ENCODE peak calls at places on chromosomes 4 and X, in four cellular contexts. One of them, this sample, is unnamed.

GRCh38 chr4:15920723-15921591 is 17.6 kb downstream of the FGFBP1 start:
- DNase-seq in endothelial cell of umbilical vein: peak; percentile 89
- DNase-seq in HepG2: no peak
- DNase-seq in K562: no peak
- DNase-seq in this sample: peak; percentile 89

GRCh38 chr4:185721190-185721948 is 90.6 kb downstream of the SORBS2 start:
- DNase-seq in endothelial cell of umbilical vein: no peak
- DNase-seq in HepG2: peak; percentile 68
- DNase-seq in K562: no peak
- DNase-seq in this sample: no peak

GRCh38 chr4:3409571-3410091 is 32.1 kb upstream of the HGFAC start:
- DNase-seq in HepG2: no peak
- DNase-seq in endothelial cell of umbilical vein: no peak
- DNase-seq in K562: no peak
- DNase-seq in this sample: no peak

GRCh38 chr4:185270885-185271284 is 61.5 kb downstream of the SNX25 start:
- DNase-seq in HepG2: no peak
- DNase-seq in K562: no peak
- DNase-seq in endothelial cell of umbilical vein: no peak
- DNase-seq in this sample: no peak

GRCh38 chr4:121728066-121728465 is 31.3 kb upstream of the ANXA5 start:
- DNase-seq in K562: no peak
- DNase-seq in HepG2: peak; percentile 7
- DNase-seq in endothelial cell of umbilical vein: no peak
- DNase-seq in this sample: no peak

GRCh38 chr4:145887241-145887964 is 51.2 kb downstream of the ZNF827 start:
- DNase-seq in HepG2: no peak
- DNase-seq in K562: no peak
- DNase-seq in endothelial cell of umbilical vein: peak; percentile 45
- DNase-seq in this sample: no peak

GRCh38 chrX:63784902-63785692 is at the start of gene ARHGEF9:
- DNase-seq in HepG2: no peak
- DNase-seq in K562: no peak
- DNase-seq in endothelial cell of umbilical vein: no peak
- DNase-seq in this sample: no peak

GRCh38 chrX:72272868-72273267 is 4.2 kb downstream of the RPS4X start:
- DNase-seq in HepG2: no peak
- DNase-seq in K562: no peak
- DNase-seq in endothelial cell of umbilical vein: no peak
- DNase-seq in this sample: no peak

GRCh38 chr4:105197777-105198176 is 51.1 kb downstream of the TET2 start:
- DNase-seq in endothelial cell of umbilical vein: no peak
- DNase-seq in HepG2: no peak
- DNase-seq in K562: no peak
- DNase-seq in this sample: no peak

GRCh38 chr4:53923921-53924320 is 140.5 kb downstream of the CHIC2 start:
- DNase-seq in HepG2: no peak
- DNase-seq in K562: no peak
- DNase-seq in endothelial cell of umbilical vein: no peak
- DNase-seq in this sample: no peak

GRCh38 chrX:9662148-9662547 is 103.5 kb downstream of the GPR143 start:
- DNase-seq in HepG2: no peak
- DNase-seq in endothelial cell of umbilical vein: peak; percentile 64
- DNase-seq in K562: no peak
- DNase-seq in this sample: no peak

GRCh38 chrX:132092439-132093065 is 35.3 kb downstream of the FRMD7 start:
- DNase-seq in K562: peak; percentile 53
- DNase-seq in endothelial cell of umbilical vein: peak; percentile 68
- DNase-seq in HepG2: peak; percentile 55
- DNase-seq in this sample: peak; percentile 52

GRCh38 chrX:29478336-29479069 is 736.9 kb upstream of the MAGEB2 start:
- DNase-seq in endothelial cell of umbilical vein: peak; percentile 24
- DNase-seq in HepG2: peak; percentile 0
- DNase-seq in K562: peak; percentile 3
- DNase-seq in this sample: peak; percentile 36

GRCh38 chr4:183571350-183572076 is 66.7 kb downstream of the ING2 start:
- DNase-seq in endothelial cell of umbilical vein: no peak
- DNase-seq in K562: no peak
- DNase-seq in HepG2: peak; percentile 72
- DNase-seq in this sample: no peak

GRCh38 chr4:18722748-18723191 is 701.2 kb upstream of the LCORL start:
- DNase-seq in HepG2: no peak
- DNase-seq in endothelial cell of umbilical vein: no peak
- DNase-seq in K562: no peak
- DNase-seq in this sample: no peak

GRCh38 chrX:17846045-17846444 is 15.1 kb downstream of the RAI2 start:
- DNase-seq in K562: no peak
- DNase-seq in HepG2: no peak
- DNase-seq in endothelial cell of umbilical vein: no peak
- DNase-seq in this sample: no peak

GRCh38 chr4:71526626-71527406 is 188.0 kb downstream of the SLC4A4 start:
- DNase-seq in K562: no peak
- DNase-seq in endothelial cell of umbilical vein: no peak
- DNase-seq in HepG2: no peak
- DNase-seq in this sample: peak; percentile 2

GRCh38 chrX:109774706-109775105 is 41.6 kb upstream of the ACSL4 start:
- DNase-seq in HepG2: peak; percentile 79
- DNase-seq in K562: peak; percentile 46
- DNase-seq in endothelial cell of umbilical vein: no peak
- DNase-seq in this sample: no peak

GRCh38 chr4:2340272-2341061 is 78.0 kb downstream of the ZFYVE28 start:
- DNase-seq in HepG2: no peak
- DNase-seq in endothelial cell of umbilical vein: no peak
- DNase-seq in K562: no peak
- DNase-seq in this sample: no peak

GRCh38 chr4:31674313-31674947 is 954.3 kb downstream of the PCDH7 start:
- DNase-seq in HepG2: no peak
- DNase-seq in K562: no peak
- DNase-seq in endothelial cell of umbilical vein: peak; percentile 44
- DNase-seq in this sample: peak; percentile 23

GRCh38 chrX:47358387-47359065 is 11.9 kb upstream of the ZNF157 start:
- DNase-seq in K562: no peak
- DNase-seq in HepG2: no peak
- DNase-seq in endothelial cell of umbilical vein: peak; percentile 36
- DNase-seq in this sample: no peak

GRCh38 chr4:73376251-73376650 is 27.8 kb upstream of the ALB start:
- DNase-seq in K562: no peak
- DNase-seq in HepG2: no peak
- DNase-seq in endothelial cell of umbilical vein: no peak
- DNase-seq in this sample: no peak

GRCh38 chrX:110442631-110443030 is 84.0 kb downstream of the RTL9 start:
- DNase-seq in endothelial cell of umbilical vein: peak; percentile 1
- DNase-seq in HepG2: peak; percentile 54
- DNase-seq in K562: peak; percentile 35
- DNase-seq in this sample: no peak

GRCh38 chr4:104063341-104063740 is 343.6 kb upstream of the TACR3 start:
- DNase-seq in HepG2: no peak
- DNase-seq in endothelial cell of umbilical vein: no peak
- DNase-seq in K562: no peak
- DNase-seq in this sample: no peak

GRCh38 chr4:66575024-66575696 is 904.9 kb upstream of the EPHA5 start:
- DNase-seq in HepG2: peak; percentile 59
- DNase-seq in endothelial cell of umbilical vein: no peak
- DNase-seq in K562: no peak
- DNase-seq in this sample: no peak

GRCh38 chr4:1598641-1599481 is 85.3 kb downstream of the FAM53A start:
- DNase-seq in endothelial cell of umbilical vein: no peak
- DNase-seq in K562: no peak
- DNase-seq in HepG2: no peak
- DNase-seq in this sample: no peak

GRCh38 chrX:71930298-71930697 is 19.7 kb downstream of the NHSL2 start:
- DNase-seq in K562: no peak
- DNase-seq in endothelial cell of umbilical vein: no peak
- DNase-seq in HepG2: no peak
- DNase-seq in this sample: no peak

GRCh38 chr4:24856586-24856985 is 56.3 kb downstream of the CCDC149 start:
- DNase-seq in endothelial cell of umbilical vein: no peak
- DNase-seq in K562: no peak
- DNase-seq in HepG2: no peak
- DNase-seq in this sample: no peak

GRCh38 chr4:122536001-122536400 is 79.5 kb upstream of the IL2 start:
- DNase-seq in K562: no peak
- DNase-seq in endothelial cell of umbilical vein: no peak
- DNase-seq in HepG2: no peak
- DNase-seq in this sample: no peak

GRCh38 chrX:154804957-154805695 is at the start of gene MPP1:
- DNase-seq in K562: peak; percentile 87
- DNase-seq in HepG2: no peak
- DNase-seq in endothelial cell of umbilical vein: peak; percentile 81
- DNase-seq in this sample: peak; percentile 32

GRCh38 chr4:31949045-31949444 is 1228.9 kb downstream of the PCDH7 start:
- DNase-seq in endothelial cell of umbilical vein: no peak
- DNase-seq in K562: no peak
- DNase-seq in HepG2: no peak
- DNase-seq in this sample: no peak

GRCh38 chr4:109873791-109874514 is 26.0 kb downstream of the LRIT3 start:
- DNase-seq in endothelial cell of umbilical vein: no peak
- DNase-seq in HepG2: no peak
- DNase-seq in K562: no peak
- DNase-seq in this sample: peak; percentile 3

GRCh38 chrX:8867454-8867853 is 66.3 kb upstream of the FAM9A start:
- DNase-seq in K562: no peak
- DNase-seq in HepG2: no peak
- DNase-seq in endothelial cell of umbilical vein: no peak
- DNase-seq in this sample: no peak

GRCh38 chr4:158775091-158775651 is 6.3 kb downstream of the FNIP2 start:
- DNase-seq in HepG2: no peak
- DNase-seq in endothelial cell of umbilical vein: peak; percentile 94
- DNase-seq in K562: no peak
- DNase-seq in this sample: no peak

GRCh38 chr4:158776106-158776505 is 7.3 kb downstream of the FNIP2 start:
- DNase-seq in K562: no peak
- DNase-seq in HepG2: no peak
- DNase-seq in endothelial cell of umbilical vein: no peak
- DNase-seq in this sample: no peak

GRCh38 chr4:158777423-158777822 is 8.6 kb downstream of the FNIP2 start:
- DNase-seq in endothelial cell of umbilical vein: no peak
- DNase-seq in K562: no peak
- DNase-seq in HepG2: peak; percentile 45
- DNase-seq in this sample: no peak

GRCh38 chr4:158778712-158779111 is 9.9 kb downstream of the FNIP2 start:
- DNase-seq in HepG2: no peak
- DNase-seq in K562: no peak
- DNase-seq in endothelial cell of umbilical vein: no peak
- DNase-seq in this sample: no peak

GRCh38 chr4:158778065-158778711 is 9.4 kb downstream of the FNIP2 start:
- DNase-seq in endothelial cell of umbilical vein: no peak
- DNase-seq in HepG2: no peak
- DNase-seq in K562: no peak
- DNase-seq in this sample: no peak
- H3K79me2 ChIP-seq in endothelial cell of umbilical vein: peaks cover 30% of the 10 kb centered on the region
- H3K79me2 ChIP-seq in HepG2: peaks cover 89% of the 10 kb centered on the region
- H3K79me2 ChIP-seq in K562: peaks cover 47% of the 10 kb centered on the region
- H3K79me2 ChIP-seq in this sample: no peaks in the 10 kb centered on the region

GRCh38 chr4:142377345-142378091 is 468.6 kb downstream of the INPP4B start:
- DNase-seq in endothelial cell of umbilical vein: no peak
- DNase-seq in HepG2: no peak
- DNase-seq in K562: no peak
- DNase-seq in this sample: no peak

GRCh38 chr4:142378179-142378578 is 467.9 kb downstream of the INPP4B start:
- DNase-seq in K562: no peak
- DNase-seq in endothelial cell of umbilical vein: no peak
- DNase-seq in HepG2: no peak
- DNase-seq in this sample: no peak

GRCh38 chr4:142373610-142374009 is 472.5 kb downstream of the INPP4B start:
- DNase-seq in K562: no peak
- DNase-seq in HepG2: no peak
- DNase-seq in endothelial cell of umbilical vein: peak; percentile 60
- DNase-seq in this sample: no peak

GRCh38 chr4:142379277-142380051 is 466.6 kb downstream of the INPP4B start:
- DNase-seq in K562: no peak
- DNase-seq in endothelial cell of umbilical vein: peak; percentile 26
- DNase-seq in HepG2: no peak
- DNase-seq in this sample: peak; percentile 62

DNA sequence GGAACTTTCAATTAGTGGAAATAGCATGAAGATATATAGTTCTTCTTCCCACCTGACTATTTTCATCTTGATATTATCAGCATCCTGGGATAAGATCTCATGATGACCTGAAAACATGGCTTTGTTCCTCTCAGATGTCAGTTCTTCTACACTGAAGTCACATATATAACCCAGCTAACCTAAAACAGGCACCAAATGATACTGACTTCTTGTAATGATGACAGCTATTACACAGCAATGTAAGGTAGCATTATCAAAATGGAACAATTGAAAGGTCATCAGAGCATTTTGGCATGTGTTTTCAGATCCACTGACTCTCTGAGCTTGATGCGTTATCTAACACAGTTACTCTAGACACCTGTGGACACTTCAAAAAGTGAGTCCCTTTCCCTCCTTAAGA is 469.9 kb downstream of the INPP4B start:
- DNase-seq in endothelial cell of umbilical vein: no peak
- DNase-seq in HepG2: no peak
- DNase-seq in K562: no peak
- DNase-seq in this sample: no peak
- H3K4me1 ChIP-seq in endothelial cell of umbilical vein: peaks cover 13% of the 10 kb centered on the region
- H3K4me1 ChIP-seq in HepG2: no peaks in the 10 kb centered on the region
- H3K4me1 ChIP-seq in K562: no peaks in the 10 kb centered on the region
- H3K4me1 ChIP-seq in this sample: peaks cover 55% of the 10 kb centered on the region

GRCh38 chr4:83109480-83110221 is 4.9 kb downstream of the PLAC8 start:
- DNase-seq in endothelial cell of umbilical vein: peak; percentile 52
- DNase-seq in HepG2: no peak
- DNase-seq in K562: no peak
- DNase-seq in this sample: no peak
- TF ChIP-seq MAX in endothelial cell of umbilical vein: no peak
- TF ChIP-seq MAX in HepG2: no peak
- TF ChIP-seq MAX in K562: no peak
- TF ChIP-seq MAX in this sample: no peak

DNA sequence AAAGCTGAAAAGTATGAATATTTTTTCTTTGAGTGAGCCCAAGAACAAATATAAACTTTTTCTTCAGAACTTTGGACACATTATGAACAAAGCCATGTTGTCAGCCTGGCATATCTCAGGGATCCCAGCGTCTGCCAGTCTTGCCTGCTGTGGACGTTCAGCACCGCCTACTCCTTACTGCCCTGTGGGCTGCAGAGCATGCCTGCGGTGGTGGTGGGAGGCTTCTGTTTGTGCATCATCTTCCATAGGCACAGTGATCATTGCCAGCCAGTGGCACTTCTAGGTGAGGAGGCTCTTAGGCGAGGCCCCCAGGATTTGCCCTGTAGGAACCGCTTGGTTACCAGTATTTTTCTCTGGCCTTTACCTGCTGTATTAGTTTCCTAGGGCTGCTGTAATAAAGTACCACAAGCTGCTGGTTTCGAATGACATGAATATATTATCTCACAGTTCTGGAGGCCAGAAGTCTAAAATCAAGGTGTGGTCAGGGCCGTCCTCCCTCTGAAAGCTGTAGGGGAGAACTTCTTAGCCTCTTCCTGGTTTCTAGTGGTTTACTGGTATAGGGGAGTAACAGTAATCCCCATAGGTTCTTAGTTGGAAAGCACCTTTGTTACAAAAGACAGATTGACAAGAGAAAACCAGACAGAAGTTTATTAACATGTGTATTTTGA is 15.4 kb downstream of the ANXA3 start:
- DNase-seq in endothelial cell of umbilical vein: no peak
- DNase-seq in K562: no peak
- DNase-seq in HepG2: no peak
- DNase-seq in this sample: no peak
- H3K79me2 ChIP-seq in endothelial cell of umbilical vein: no peaks in the 10 kb centered on the region
- H3K79me2 ChIP-seq in K562: no peaks in the 10 kb centered on the region
- H3K79me2 ChIP-seq in HepG2: no peaks in the 10 kb centered on the region
- H3K79me2 ChIP-seq in this sample: peaks cover 68% of the 10 kb centered on the region